ENCODE peak calls at places on chromosomes 12 and 14, in nine cellular contexts. One of them, this sample, is unnamed.

GRCh38 chr12:61915420-61915819 is 344.8 kb upstream of the USP15 start:
- DNase-seq in Peyer's patch: no peak
- DNase-seq in DND-41: no peak
- DNase-seq in cardiac fibroblast: no peak
- DNase-seq in keratinocyte: no peak
- DNase-seq in A549: no peak
- DNase-seq in fibroblast of pulmonary artery: no peak
- DNase-seq in right atrium auricular region: no peak
- DNase-seq in mucosa of descending colon: no peak
- DNase-seq in this sample: no peak

GRCh38 chr14:69281450-69282169 is 21.7 kb downstream of the GALNT16 start:
- DNase-seq in Peyer's patch: no peak
- DNase-seq in DND-41: no peak
- DNase-seq in cardiac fibroblast: no peak
- DNase-seq in keratinocyte: no peak
- DNase-seq in A549: no peak
- DNase-seq in fibroblast of pulmonary artery: no peak
- DNase-seq in right atrium auricular region: no peak
- DNase-seq in mucosa of descending colon: no peak
- DNase-seq in this sample: no peak

GRCh38 chr12:87117516-87117915 is 861.3 kb upstream of the MGAT4C start:
- DNase-seq in Peyer's patch: no peak
- DNase-seq in DND-41: no peak
- DNase-seq in cardiac fibroblast: no peak
- DNase-seq in keratinocyte: no peak
- DNase-seq in A549: peak
- DNase-seq in fibroblast of pulmonary artery: no peak
- DNase-seq in right atrium auricular region: no peak
- DNase-seq in mucosa of descending colon: no peak
- DNase-seq in this sample: no peak

GRCh38 chr14:55201219-55202096 is 10.1 kb upstream of the DLGAP5 start:
- DNase-seq in Peyer's patch: no peak
- DNase-seq in DND-41: no peak
- DNase-seq in cardiac fibroblast: no peak
- DNase-seq in keratinocyte: no peak
- DNase-seq in A549: no peak
- DNase-seq in fibroblast of pulmonary artery: no peak
- DNase-seq in right atrium auricular region: no peak
- DNase-seq in mucosa of descending colon: no peak
- DNase-seq in this sample: no peak

GRCh38 chr14:50057331-50057730 is 59.0 kb downstream of the VCPKMT start:
- DNase-seq in Peyer's patch: peak
- DNase-seq in DND-41: no peak
- DNase-seq in cardiac fibroblast: no peak
- DNase-seq in keratinocyte: no peak
- DNase-seq in A549: no peak
- DNase-seq in fibroblast of pulmonary artery: no peak
- DNase-seq in right atrium auricular region: no peak
- DNase-seq in mucosa of descending colon: no peak
- DNase-seq in this sample: no peak

GRCh38 chr12:89551747-89552146 is 25.9 kb upstream of the POC1B start:
- DNase-seq in Peyer's patch: no peak
- DNase-seq in DND-41: no peak
- DNase-seq in cardiac fibroblast: no peak
- DNase-seq in keratinocyte: no peak
- DNase-seq in A549: no peak
- DNase-seq in fibroblast of pulmonary artery: no peak
- DNase-seq in right atrium auricular region: no peak
- DNase-seq in mucosa of descending colon: no peak
- DNase-seq in this sample: no peak

GRCh38 chr12:121061831-121062230 is 22.8 kb upstream of the OASL start:
- DNase-seq in Peyer's patch: no peak
- DNase-seq in DND-41: no peak
- DNase-seq in cardiac fibroblast: peak
- DNase-seq in keratinocyte: no peak
- DNase-seq in A549: peak
- DNase-seq in fibroblast of pulmonary artery: peak
- DNase-seq in right atrium auricular region: no peak
- DNase-seq in mucosa of descending colon: no peak
- DNase-seq in this sample: peak

GRCh38 chr12:118357327-118358007 is 15.2 kb downstream of the TAOK3 start:
- DNase-seq in Peyer's patch: peak
- DNase-seq in DND-41: peak
- DNase-seq in cardiac fibroblast: peak
- DNase-seq in keratinocyte: no peak
- DNase-seq in A549: peak
- DNase-seq in fibroblast of pulmonary artery: peak
- DNase-seq in right atrium auricular region: no peak
- DNase-seq in mucosa of descending colon: no peak
- DNase-seq in this sample: peak

GRCh38 chr12:93591137-93591868 is 18.8 kb downstream of the SOCS2 start:
- DNase-seq in Peyer's patch: peak
- DNase-seq in DND-41: peak
- DNase-seq in cardiac fibroblast: peak
- DNase-seq in keratinocyte: no peak
- DNase-seq in A549: peak
- DNase-seq in fibroblast of pulmonary artery: peak
- DNase-seq in right atrium auricular region: peak
- DNase-seq in mucosa of descending colon: peak
- DNase-seq in this sample: peak

GRCh38 chr14:21092147-21093011 is 6.1 kb downstream of the ZNF219 start:
- DNase-seq in Peyer's patch: peak
- DNase-seq in DND-41: peak
- DNase-seq in cardiac fibroblast: peak
- DNase-seq in keratinocyte: no peak
- DNase-seq in A549: peak
- DNase-seq in fibroblast of pulmonary artery: peak
- DNase-seq in right atrium auricular region: peak
- DNase-seq in mucosa of descending colon: peak
- DNase-seq in this sample: peak

GRCh38 chr12:122423258-122424165 is 1.0 kb upstream of the CLIP1 start:
- DNase-seq in Peyer's patch: peak
- DNase-seq in DND-41: no peak
- DNase-seq in cardiac fibroblast: peak
- DNase-seq in keratinocyte: no peak
- DNase-seq in A549: peak
- DNase-seq in fibroblast of pulmonary artery: peak
- DNase-seq in right atrium auricular region: no peak
- DNase-seq in mucosa of descending colon: no peak
- DNase-seq in this sample: peak

GRCh38 chr12:68641138-68641537 is 30.4 kb downstream of the RAP1B start:
- DNase-seq in Peyer's patch: no peak
- DNase-seq in DND-41: no peak
- DNase-seq in cardiac fibroblast: no peak
- DNase-seq in keratinocyte: no peak
- DNase-seq in A549: no peak
- DNase-seq in fibroblast of pulmonary artery: no peak
- DNase-seq in right atrium auricular region: no peak
- DNase-seq in mucosa of descending colon: no peak
- DNase-seq in this sample: no peak

GRCh38 chr14:70601162-70601561 is 707 bp upstream of the MED6 start:
- DNase-seq in Peyer's patch: no peak
- DNase-seq in DND-41: no peak
- DNase-seq in cardiac fibroblast: peak
- DNase-seq in keratinocyte: no peak
- DNase-seq in A549: peak
- DNase-seq in fibroblast of pulmonary artery: peak
- DNase-seq in right atrium auricular region: no peak
- DNase-seq in mucosa of descending colon: no peak
- DNase-seq in this sample: peak

GRCh38 chr14:47207636-47208035 is 467.8 kb downstream of the MDGA2 start:
- DNase-seq in Peyer's patch: no peak
- DNase-seq in DND-41: no peak
- DNase-seq in cardiac fibroblast: no peak
- DNase-seq in keratinocyte: no peak
- DNase-seq in A549: peak
- DNase-seq in fibroblast of pulmonary artery: no peak
- DNase-seq in right atrium auricular region: no peak
- DNase-seq in mucosa of descending colon: no peak
- DNase-seq in this sample: no peak

GRCh38 chr12:5586201-5586600 is 154.3 kb downstream of the NTF3 start:
- DNase-seq in Peyer's patch: no peak
- DNase-seq in DND-41: no peak
- DNase-seq in cardiac fibroblast: peak
- DNase-seq in keratinocyte: no peak
- DNase-seq in A549: peak
- DNase-seq in fibroblast of pulmonary artery: peak
- DNase-seq in right atrium auricular region: no peak
- DNase-seq in mucosa of descending colon: no peak
- DNase-seq in this sample: peak

GRCh38 chr14:104171948-104172347 is 33.6 kb downstream of the KIF26A start:
- DNase-seq in Peyer's patch: no peak
- DNase-seq in DND-41: no peak
- DNase-seq in cardiac fibroblast: no peak
- DNase-seq in keratinocyte: no peak
- DNase-seq in A549: no peak
- DNase-seq in fibroblast of pulmonary artery: no peak
- DNase-seq in right atrium auricular region: no peak
- DNase-seq in mucosa of descending colon: no peak
- DNase-seq in this sample: no peak

DNA sequence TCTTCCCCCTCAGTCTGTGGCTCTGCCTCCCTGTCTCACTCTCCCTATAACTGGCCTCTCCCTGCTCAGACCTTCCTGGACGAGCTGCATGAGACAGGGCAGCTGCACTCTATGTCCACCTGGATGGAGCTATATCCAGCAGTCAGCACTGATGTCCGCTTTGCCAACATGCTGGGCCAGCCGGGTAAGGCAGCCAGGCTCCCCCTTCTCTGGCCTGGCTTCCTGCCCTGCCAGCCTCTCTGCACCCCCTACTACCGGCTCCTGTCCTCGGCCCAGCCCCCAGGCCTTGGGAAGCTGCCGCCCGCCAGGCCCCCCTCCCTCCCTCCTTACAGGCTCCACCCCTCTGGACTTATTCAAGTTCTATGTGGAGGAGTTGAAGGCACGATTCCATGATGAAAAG is 14.0 kb downstream of the PRPF40B start:
- DNase-seq in Peyer's patch: no peak
- DNase-seq in DND-41: no peak
- DNase-seq in cardiac fibroblast: no peak
- DNase-seq in keratinocyte: no peak
- DNase-seq in A549: no peak
- DNase-seq in fibroblast of pulmonary artery: no peak
- DNase-seq in right atrium auricular region: no peak
- DNase-seq in mucosa of descending colon: no peak
- DNase-seq in this sample: no peak
- H3K4me3 ChIP-seq in Peyer's patch: no peak
- H3K4me3 ChIP-seq in DND-41: no peak
- H3K4me3 ChIP-seq in cardiac fibroblast: no peak
- H3K4me3 ChIP-seq in keratinocyte: no peak
- H3K4me3 ChIP-seq in A549: no peak
- H3K4me3 ChIP-seq in fibroblast of pulmonary artery: no peak
- H3K4me3 ChIP-seq in right atrium auricular region: no peak
- H3K4me3 ChIP-seq in mucosa of descending colon: no peak
- H3K4me3 ChIP-seq in this sample: no peak

GRCh38 chr14:27506272-27506671 is 908.4 kb upstream of the NOVA1 start:
- DNase-seq in Peyer's patch: no peak
- DNase-seq in DND-41: no peak
- DNase-seq in cardiac fibroblast: no peak
- DNase-seq in keratinocyte: no peak
- DNase-seq in A549: no peak
- DNase-seq in fibroblast of pulmonary artery: no peak
- DNase-seq in right atrium auricular region: no peak
- DNase-seq in mucosa of descending colon: no peak
- DNase-seq in this sample: no peak
- TF ChIP-seq CTCF in Peyer's patch: no peak
- TF ChIP-seq CTCF in DND-41: no peak
- TF ChIP-seq CTCF in cardiac fibroblast: no peak
- TF ChIP-seq CTCF in keratinocyte: no peak
- TF ChIP-seq CTCF in A549: no peak
- TF ChIP-seq CTCF in fibroblast of pulmonary artery: no peak
- TF ChIP-seq CTCF in right atrium auricular region: no peak
- TF ChIP-seq CTCF in mucosa of descending colon: no peak
- TF ChIP-seq CTCF in this sample: no peak

DNA sequence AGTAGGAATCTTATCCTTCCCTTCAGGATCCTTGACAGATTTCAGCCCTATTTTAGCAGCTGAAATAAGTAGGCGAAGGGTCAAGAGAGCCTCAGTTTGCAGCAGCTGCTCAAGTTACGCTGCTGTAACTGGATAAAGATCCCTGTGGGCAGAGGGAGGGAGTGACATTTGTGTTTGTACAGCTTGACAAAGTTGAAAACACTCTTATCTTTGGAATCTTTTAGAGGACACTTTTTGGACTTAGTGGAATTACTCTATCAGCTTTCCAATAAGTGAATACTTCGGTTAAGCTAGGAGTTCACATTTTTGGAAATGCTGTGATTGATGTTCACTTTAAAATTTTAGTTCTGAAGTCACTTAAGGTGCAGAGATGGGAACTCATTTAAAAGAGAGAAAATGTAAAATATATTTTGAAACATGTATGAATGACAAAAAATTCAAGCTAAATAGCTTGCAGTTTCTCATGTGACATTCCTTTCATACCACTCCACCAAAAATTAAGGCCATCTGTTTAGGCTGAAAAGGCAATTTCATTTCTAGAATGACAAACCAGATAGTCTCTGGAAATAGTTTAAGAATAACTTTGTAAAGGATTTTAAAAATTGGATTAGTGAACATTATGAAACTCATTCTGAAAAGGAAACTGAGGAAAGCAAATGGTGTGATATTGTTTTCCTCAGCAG is 55.2 kb downstream of the SLC38A4 start:
- DNase-seq in Peyer's patch: no peak
- DNase-seq in DND-41: no peak
- DNase-seq in cardiac fibroblast: peak
- DNase-seq in keratinocyte: no peak
- DNase-seq in A549: no peak
- DNase-seq in fibroblast of pulmonary artery: peak
- DNase-seq in right atrium auricular region: no peak
- DNase-seq in mucosa of descending colon: no peak
- DNase-seq in this sample: no peak
- H3K4me3 ChIP-seq in Peyer's patch: no peak
- H3K4me3 ChIP-seq in DND-41: no peak
- H3K4me3 ChIP-seq in cardiac fibroblast: no peak
- H3K4me3 ChIP-seq in keratinocyte: no peak
- H3K4me3 ChIP-seq in A549: no peak
- H3K4me3 ChIP-seq in fibroblast of pulmonary artery: no peak
- H3K4me3 ChIP-seq in right atrium auricular region: no peak
- H3K4me3 ChIP-seq in mucosa of descending colon: no peak
- H3K4me3 ChIP-seq in this sample: no peak

GRCh38 chr14:45201908-45202307 is 51.1 kb downstream of the MIS18BP1 start:
- DNase-seq in Peyer's patch: no peak
- DNase-seq in DND-41: peak
- DNase-seq in cardiac fibroblast: peak
- DNase-seq in keratinocyte: no peak
- DNase-seq in A549: peak
- DNase-seq in fibroblast of pulmonary artery: peak
- DNase-seq in right atrium auricular region: no peak
- DNase-seq in mucosa of descending colon: no peak
- DNase-seq in this sample: peak
- TF ChIP-seq CTCF in Peyer's patch: no peak
- TF ChIP-seq CTCF in DND-41: peak
- TF ChIP-seq CTCF in cardiac fibroblast: peak
- TF ChIP-seq CTCF in keratinocyte: no peak
- TF ChIP-seq CTCF in A549: no peak
- TF ChIP-seq CTCF in fibroblast of pulmonary artery: peak
- TF ChIP-seq CTCF in right atrium auricular region: no peak
- TF ChIP-seq CTCF in mucosa of descending colon: no peak
- TF ChIP-seq CTCF in this sample: peak

This sample was measured in epithelial cell of esophagus.